ENCODE peak calls at places on chromosome 5, in eight cellular contexts. One of them, this sample, is unnamed.

GRCh38 chr5:72160299-72160698 is 53.0 kb downstream of the MAP1B start:
- DNase-seq in heart left ventricle: no peak
- DNase-seq in HCT116: no peak
- DNase-seq in ovary: no peak
- DNase-seq in suprapubic skin: no peak
- DNase-seq in esophagus muscularis mucosa: no peak
- DNase-seq in A549: no peak
- DNase-seq in transverse colon: no peak
- DNase-seq in this sample: no peak

GRCh38 chr5:96256795-96257470 is 176.1 kb downstream of the PCSK1 start:
- DNase-seq in heart left ventricle: no peak
- DNase-seq in HCT116: peak; percentile 49
- DNase-seq in ovary: no peak
- DNase-seq in suprapubic skin: no peak
- DNase-seq in esophagus muscularis mucosa: no peak
- DNase-seq in A549: peak; percentile 86
- DNase-seq in transverse colon: peak; percentile 31
- DNase-seq in this sample: no peak

GRCh38 chr5:13218518-13218917 is 726.0 kb downstream of the DNAH5 start:
- DNase-seq in heart left ventricle: no peak
- DNase-seq in HCT116: no peak
- DNase-seq in ovary: no peak
- DNase-seq in suprapubic skin: no peak
- DNase-seq in esophagus muscularis mucosa: no peak
- DNase-seq in A549: peak; percentile 14
- DNase-seq in transverse colon: no peak
- DNase-seq in this sample: peak; percentile 14

GRCh38 chr5:93886917-93887361 is 145.5 kb upstream of the POU5F2 start:
- DNase-seq in heart left ventricle: no peak
- DNase-seq in HCT116: no peak
- DNase-seq in ovary: no peak
- DNase-seq in suprapubic skin: no peak
- DNase-seq in esophagus muscularis mucosa: no peak
- DNase-seq in A549: no peak
- DNase-seq in transverse colon: no peak
- DNase-seq in this sample: no peak

GRCh38 chr5:31412324-31412723 is 119.6 kb downstream of the DROSHA start:
- DNase-seq in heart left ventricle: no peak
- DNase-seq in HCT116: no peak
- DNase-seq in ovary: no peak
- DNase-seq in suprapubic skin: no peak
- DNase-seq in esophagus muscularis mucosa: no peak
- DNase-seq in A549: no peak
- DNase-seq in transverse colon: no peak
- DNase-seq in this sample: no peak

GRCh38 chr5:115549154-115549553 is 4.6 kb upstream of the FEM1C start:
- DNase-seq in heart left ventricle: no peak
- DNase-seq in HCT116: peak; percentile 22
- DNase-seq in ovary: no peak
- DNase-seq in suprapubic skin: no peak
- DNase-seq in esophagus muscularis mucosa: no peak
- DNase-seq in A549: peak; percentile 21
- DNase-seq in transverse colon: no peak
- DNase-seq in this sample: no peak

GRCh38 chr5:53291047-53291446 is 181.5 kb upstream of the MOCS2 start:
- DNase-seq in heart left ventricle: no peak
- DNase-seq in HCT116: no peak
- DNase-seq in ovary: no peak
- DNase-seq in suprapubic skin: no peak
- DNase-seq in esophagus muscularis mucosa: no peak
- DNase-seq in A549: no peak
- DNase-seq in transverse colon: no peak
- DNase-seq in this sample: no peak

GRCh38 chr5:104084896-104085295 is 522.3 kb upstream of the NUDT12 start:
- DNase-seq in heart left ventricle: no peak
- DNase-seq in HCT116: no peak
- DNase-seq in ovary: no peak
- DNase-seq in suprapubic skin: no peak
- DNase-seq in esophagus muscularis mucosa: no peak
- DNase-seq in A549: no peak
- DNase-seq in transverse colon: no peak
- DNase-seq in this sample: no peak

DNA sequence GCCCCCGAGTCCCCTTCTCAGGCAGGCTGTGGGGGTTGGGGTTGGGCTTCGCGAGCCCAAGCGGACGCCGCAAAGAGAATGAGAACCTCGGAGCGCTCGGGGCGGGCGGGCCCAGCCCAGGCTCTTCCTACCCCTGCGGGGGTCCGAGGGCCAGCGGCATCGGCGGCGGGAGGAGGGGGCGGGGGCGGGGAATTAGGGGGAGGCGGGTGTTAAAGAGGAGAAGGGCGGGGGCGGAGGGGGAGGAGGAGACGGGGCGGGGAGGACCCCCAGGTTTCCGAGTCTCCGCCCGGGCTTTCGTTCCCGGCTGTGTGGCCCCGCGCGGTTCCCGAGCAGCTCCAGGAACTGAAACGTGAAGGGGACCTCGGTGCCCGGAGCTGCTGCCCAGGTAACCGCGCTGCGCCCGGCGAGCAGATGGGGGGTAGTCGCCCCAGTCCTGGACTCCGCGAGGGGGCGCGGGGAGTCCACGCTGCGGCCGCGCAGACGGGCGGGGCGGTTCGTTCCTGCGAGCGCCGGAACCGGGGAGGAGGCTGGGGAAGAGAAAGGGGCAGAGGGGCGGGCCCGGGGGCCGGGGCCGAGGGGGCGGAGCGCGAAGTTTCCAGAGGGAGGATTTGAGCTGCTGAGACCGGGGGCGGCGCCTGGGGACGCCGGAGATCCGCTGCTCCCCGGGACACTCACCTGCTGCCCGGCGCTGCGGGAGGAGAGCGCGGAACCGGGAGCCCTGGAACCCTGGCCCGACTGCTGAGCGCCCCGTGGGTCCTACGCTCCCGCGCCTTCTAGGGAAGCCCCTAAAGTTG is 38.4 kb upstream of the PLEKHG4B start:
- DNase-seq in heart left ventricle: no peak
- DNase-seq in HCT116: no peak
- DNase-seq in ovary: peak; percentile 63
- DNase-seq in suprapubic skin: no peak
- DNase-seq in esophagus muscularis mucosa: no peak
- DNase-seq in A549: peak; percentile 49
- DNase-seq in transverse colon: peak; percentile 23
- DNase-seq in this sample: no peak
- TF ChIP-seq POLR2A in heart left ventricle: no peak
- TF ChIP-seq POLR2A in HCT116: no peak
- TF ChIP-seq POLR2A in ovary: no peak
- TF ChIP-seq POLR2A in suprapubic skin: no peak
- TF ChIP-seq POLR2A in esophagus muscularis mucosa: no peak
- TF ChIP-seq POLR2A in A549: peak; percentile 11
- TF ChIP-seq POLR2A in transverse colon: no peak
- TF ChIP-seq POLR2A in this sample: no peak

GRCh38 chr5:181259283-181259682 is 1.7 kb downstream of the TRIM52 start:
- DNase-seq in heart left ventricle: no peak
- DNase-seq in HCT116: no peak
- DNase-seq in ovary: no peak
- DNase-seq in suprapubic skin: peak; percentile 8
- DNase-seq in esophagus muscularis mucosa: no peak
- DNase-seq in A549: no peak
- DNase-seq in transverse colon: no peak
- DNase-seq in this sample: no peak

GRCh38 chr5:181259974-181260719 is 796 bp downstream of the TRIM52 start:
- DNase-seq in heart left ventricle: no peak
- DNase-seq in HCT116: no peak
- DNase-seq in ovary: no peak
- DNase-seq in suprapubic skin: no peak
- DNase-seq in esophagus muscularis mucosa: no peak
- DNase-seq in A549: no peak
- DNase-seq in transverse colon: no peak
- DNase-seq in this sample: no peak

GRCh38 chr5:181260720-181261319 is at the start of gene TRIM52:
- DNase-seq in heart left ventricle: peak; percentile 92
- DNase-seq in HCT116: peak; percentile 89
- DNase-seq in ovary: peak; percentile 92
- DNase-seq in suprapubic skin: peak; percentile 95
- DNase-seq in esophagus muscularis mucosa: peak; percentile 97
- DNase-seq in A549: peak; percentile 93
- DNase-seq in transverse colon: peak; percentile 93
- DNase-seq in this sample: peak; percentile 84

GRCh38 chr5:181263633-181264032 is 2.7 kb upstream of the TRIM52 start:
- DNase-seq in heart left ventricle: no peak
- DNase-seq in HCT116: no peak
- DNase-seq in ovary: no peak
- DNase-seq in suprapubic skin: no peak
- DNase-seq in esophagus muscularis mucosa: no peak
- DNase-seq in A549: no peak
- DNase-seq in transverse colon: no peak
- DNase-seq in this sample: no peak

GRCh38 chr5:181261320-181262085 is 560 bp upstream of the TRIM52 start:
- DNase-seq in heart left ventricle: peak; percentile 77
- DNase-seq in HCT116: peak; percentile 48
- DNase-seq in ovary: peak; percentile 79
- DNase-seq in suprapubic skin: peak; percentile 90
- DNase-seq in esophagus muscularis mucosa: peak; percentile 93
- DNase-seq in A549: peak; percentile 83
- DNase-seq in transverse colon: peak; percentile 81
- DNase-seq in this sample: peak; percentile 48
- TF ChIP-seq POLR2A in heart left ventricle: peak; percentile 61
- TF ChIP-seq POLR2A in HCT116: peak; percentile 52
- TF ChIP-seq POLR2A in ovary: peak; percentile 15
- TF ChIP-seq POLR2A in suprapubic skin: peak; percentile 23
- TF ChIP-seq POLR2A in esophagus muscularis mucosa: peak; percentile 17
- TF ChIP-seq POLR2A in A549: peak; percentile 67
- TF ChIP-seq POLR2A in transverse colon: peak; percentile 86
- TF ChIP-seq POLR2A in this sample: peak; percentile 73

DNA sequence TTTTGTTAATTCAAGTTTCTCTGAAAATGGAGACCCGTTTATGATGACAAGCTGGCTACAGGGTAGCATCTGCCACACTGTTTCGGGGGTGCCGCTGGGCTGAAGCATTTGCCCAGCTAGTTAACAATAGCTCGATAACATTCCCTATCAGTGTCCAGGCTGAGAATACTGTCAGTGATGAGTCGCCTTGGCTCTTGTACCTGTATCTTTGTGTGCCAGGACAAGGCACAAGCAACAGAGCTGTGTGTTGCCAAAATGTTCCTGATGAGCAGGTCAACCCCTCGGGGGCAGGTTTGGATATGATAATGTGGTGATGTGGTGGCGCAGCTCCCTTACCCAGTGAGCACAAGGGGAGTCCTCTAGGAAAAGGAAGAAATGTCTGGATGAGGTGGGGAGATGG is 7.0 kb downstream of the TGFBI start:
- DNase-seq in heart left ventricle: no peak
- DNase-seq in HCT116: no peak
- DNase-seq in ovary: no peak
- DNase-seq in suprapubic skin: no peak
- DNase-seq in esophagus muscularis mucosa: no peak
- DNase-seq in A549: no peak
- DNase-seq in transverse colon: no peak
- DNase-seq in this sample: no peak
- TF ChIP-seq POLR2A in heart left ventricle: no peak
- TF ChIP-seq POLR2A in HCT116: no peak
- TF ChIP-seq POLR2A in ovary: no peak
- TF ChIP-seq POLR2A in suprapubic skin: no peak
- TF ChIP-seq POLR2A in esophagus muscularis mucosa: no peak
- TF ChIP-seq POLR2A in A549: no peak
- TF ChIP-seq POLR2A in transverse colon: no peak
- TF ChIP-seq POLR2A in this sample: no peak

DNA sequence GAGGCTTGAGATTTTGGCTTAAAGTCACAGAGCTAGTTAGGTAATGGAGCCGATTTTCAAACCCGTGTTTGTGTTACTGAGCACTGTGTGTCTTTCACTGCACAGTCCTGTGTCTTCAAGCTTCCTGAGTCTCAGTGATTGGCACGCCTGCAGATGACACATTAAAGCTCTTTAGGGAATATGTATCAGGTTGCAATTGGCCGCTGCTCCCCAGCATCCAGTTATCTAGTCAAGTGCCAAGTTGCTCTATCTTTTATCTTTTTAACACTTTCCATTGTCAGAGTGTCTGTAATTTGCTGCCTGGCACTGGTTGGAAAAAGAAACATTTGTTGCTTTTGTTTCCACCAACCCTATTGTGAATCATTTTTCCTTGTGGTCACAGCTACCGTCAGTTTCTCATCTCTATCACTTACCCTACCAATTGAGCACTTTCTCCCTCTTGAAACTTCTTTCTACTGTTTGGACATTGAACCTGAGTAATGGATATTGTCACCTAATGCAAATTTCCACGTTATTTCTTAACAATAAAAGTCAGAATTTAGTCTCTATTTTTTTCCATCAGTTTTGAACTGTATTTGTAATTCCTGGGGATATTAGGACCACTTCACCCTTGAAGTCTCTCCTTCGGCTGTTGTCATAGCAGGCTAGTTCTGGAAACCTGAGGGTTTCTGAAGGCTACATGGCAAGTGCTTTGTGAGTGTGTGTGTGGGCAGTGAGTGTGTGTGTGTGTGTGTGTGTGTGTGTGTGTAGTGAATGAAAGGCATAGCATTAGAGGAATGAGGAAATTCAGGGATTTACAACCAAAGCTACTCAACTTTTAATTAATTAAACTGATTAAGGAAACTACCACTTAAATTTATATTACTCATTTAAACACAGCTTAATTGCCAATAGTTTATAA is 274.3 kb downstream of the ISL1 start:
- DNase-seq in heart left ventricle: no peak
- DNase-seq in HCT116: no peak
- DNase-seq in ovary: no peak
- DNase-seq in suprapubic skin: no peak
- DNase-seq in esophagus muscularis mucosa: no peak
- DNase-seq in A549: no peak
- DNase-seq in transverse colon: no peak
- DNase-seq in this sample: no peak
- TF ChIP-seq POLR2A in heart left ventricle: no peak
- TF ChIP-seq POLR2A in HCT116: no peak
- TF ChIP-seq POLR2A in ovary: no peak
- TF ChIP-seq POLR2A in suprapubic skin: no peak
- TF ChIP-seq POLR2A in esophagus muscularis mucosa: no peak
- TF ChIP-seq POLR2A in A549: no peak
- TF ChIP-seq POLR2A in transverse colon: no peak
- TF ChIP-seq POLR2A in this sample: no peak

GRCh38 chr5:65682148-65682547 is 39.8 kb downstream of the SGTB start:
- DNase-seq in heart left ventricle: no peak
- DNase-seq in HCT116: no peak
- DNase-seq in ovary: no peak
- DNase-seq in suprapubic skin: no peak
- DNase-seq in esophagus muscularis mucosa: no peak
- DNase-seq in A549: no peak
- DNase-seq in transverse colon: no peak
- DNase-seq in this sample: no peak
- TF ChIP-seq POLR2A in heart left ventricle: no peak
- TF ChIP-seq POLR2A in HCT116: no peak
- TF ChIP-seq POLR2A in ovary: no peak
- TF ChIP-seq POLR2A in suprapubic skin: no peak
- TF ChIP-seq POLR2A in esophagus muscularis mucosa: no peak
- TF ChIP-seq POLR2A in A549: no peak
- TF ChIP-seq POLR2A in transverse colon: no peak
- TF ChIP-seq POLR2A in this sample: no peak

This sample was measured in H54.